ENCODE peak calls at places on chromosomes 5 and 9, in five cellular contexts. T is brain microvascular endothelial cell, R is HL-60, E is astrocyte, M is HCT116. Q is an unnamed sample.

GRCh38 chr9:72661401-72662135 is 140.2 kb downstream of the TMC1 start:
- DNase-seq in E (peak), R (no peak), M (no peak), T (peak), Q (no peak)

GRCh38 chr5:60668715-60669304 is 31.2 kb downstream of the DEPDC1B start:
- DNase-seq in T (no peak), R (no peak), M (peak), E (peak), Q (no peak)

GRCh38 chr9:129561594-129562281 is 59.2 kb downstream of the C9orf50 start:
- DNase-seq in M (no peak), R (no peak), E (no peak), T (no peak), Q (no peak)

GRCh38 chr9:124242331-124243194 is 15.2 kb upstream of the NEK6 start:
- DNase-seq in M (no peak), T (no peak), E (no peak), R (peak), Q (no peak)

GRCh38 chr5:124692324-124692723 is 54.1 kb downstream of the ZNF608 start:
- DNase-seq in R (no peak), M (no peak), E (peak), T (peak), Q (peak)

GRCh38 chr9:107426126-107426525 is 63.4 kb downstream of the KLF4 start:
- DNase-seq in E (no peak), R (no peak), M (no peak), T (no peak), Q (no peak)

GRCh38 chr5:9354336-9355081 is 191.4 kb downstream of the SEMA5A start:
- DNase-seq in T (no peak), R (no peak), E (no peak), M (no peak), Q (no peak)

GRCh38 chr9:8349369-8349768 is 549.8 kb upstream of the DMAC1 start:
- DNase-seq in R (no peak), E (no peak), T (no peak), M (no peak), Q (no peak)

GRCh38 chr9:14313378-14313940 is 482 bp downstream of the NFIB start:
- DNase-seq in R (no peak), T (peak), E (no peak), M (no peak), Q (no peak)

GRCh38 chr5:14414615-14415515 is 166.7 kb upstream of the OTULINL start:
- DNase-seq in R (no peak), T (no peak), E (no peak), M (no peak), Q (no peak)

GRCh38 chr9:21031818-21032203 is 371 bp upstream of the HACD4 start:
- DNase-seq in E (no peak), M (no peak), T (no peak), R (no peak), Q (no peak)

GRCh38 chr5:96708600-96708999 is 46.4 kb downstream of the CAST start:
- DNase-seq in R (no peak), E (no peak), T (no peak), M (no peak), Q (no peak)

GRCh38 chr5:139635606-139636206 is 12.4 kb upstream of the CXXC5 start:
- DNase-seq in M (no peak), R (no peak), T (peak), E (peak), Q (peak)

GRCh38 chr5:14173419-14174234 is 30.5 kb downstream of the TRIO start:
- DNase-seq in M (no peak), R (no peak), T (no peak), E (no peak), Q (no peak)

GRCh38 chr9:108257387-108257786 is 598.4 kb downstream of the ACTL7B start:
- DNase-seq in R (no peak), M (no peak), T (no peak), E (no peak), Q (no peak)

GRCh38 chr5:129460121-129460950 is at the start of gene ADAMTS19:
- DNase-seq in E (peak), M (no peak), T (peak), R (no peak), Q (no peak)

GRCh38 chr9:130118841-130119520 is 53.2 kb upstream of the NCS1 start:
- DNase-seq in T (peak), E (peak), M (no peak), R (no peak), Q (no peak)

GRCh38 chr5:179226696-179227095 is 118.6 kb downstream of the ADAMTS2 start:
- DNase-seq in R (no peak), T (no peak), M (no peak), E (peak), Q (no peak)

GRCh38 chr9:5714501-5715401 is 85.8 kb downstream of the RIC1 start:
- DNase-seq in R (no peak), M (peak), E (peak), T (peak), Q (no peak)

GRCh38 chr5:131156385-131156784 is 8.7 kb downstream of the HINT1 start:
- DNase-seq in R (no peak), T (no peak), E (no peak), M (no peak), Q (no peak)

GRCh38 chr5:51518607-51519006 is 135.4 kb downstream of the ISL1 start:
- DNase-seq in E (no peak), M (no peak), T (no peak), R (no peak), Q (no peak)

GRCh38 chr9:14415947-14416346 is 102.0 kb upstream of the NFIB start:
- DNase-seq in T (peak), R (no peak), M (no peak), E (peak), Q (peak)

GRCh38 chr9:116391306-116391900 is 237.8 kb downstream of the PAPPA start:
- DNase-seq in M (no peak), T (peak), R (no peak), E (peak), Q (peak)

GRCh38 chr5:54514269-54514668 is 3.3 kb upstream of the SNX18 start:
- DNase-seq in T (no peak), R (no peak), E (no peak), M (peak), Q (no peak)

GRCh38 chr9:129262261-129262660 is 84.2 kb upstream of the IER5L start:
- DNase-seq in M (no peak), E (no peak), R (no peak), T (no peak), Q (no peak)

GRCh38 chr5:143812085-143812705 is at the start of gene HMHB1:
- DNase-seq in E (no peak), T (no peak), M (no peak), R (no peak), Q (no peak)

GRCh38 chr9:91132576-91133073 is 229.1 kb downstream of the AUH start:
- DNase-seq in E (no peak), M (no peak), R (no peak), T (no peak), Q (no peak)

GRCh38 chr5:943201-943873 is 50.7 kb downstream of the TRIP13 start:
- DNase-seq in T (no peak), R (no peak), M (no peak), E (no peak), Q (no peak)

GRCh38 chr5:19605846-19606407 is 382.1 kb downstream of the CDH18 start:
- DNase-seq in M (no peak), T (no peak), E (no peak), R (no peak), Q (no peak)

GRCh38 chr5:59236996-59237395 is 654.1 kb downstream of the RAB3C start:
- DNase-seq in E (peak), M (no peak), R (no peak), T (peak), Q (no peak)

GRCh38 chr5:115308815-115309214 is 12.4 kb upstream of the CCDC112 start:
- DNase-seq in T (no peak), R (no peak), E (no peak), M (no peak), Q (no peak)

GRCh38 chr9:13324988-13325387 is 45.5 kb upstream of the MPDZ start:
- DNase-seq in R (no peak), T (peak), E (peak), M (no peak), Q (no peak)

GRCh38 chr9:38039090-38039906 is 29.7 kb downstream of the SHB start:
- DNase-seq in R (no peak), T (peak), M (peak), E (no peak), Q (no peak)

GRCh38 chr9:86047361-86047760 is 52.0 kb downstream of the GOLM1 start:
- DNase-seq in R (no peak), T (no peak), E (no peak), M (no peak), Q (no peak)

GRCh38 chr5:123099514-123100151 is 10.6 kb downstream of the PRDM6 start:
- DNase-seq in R (no peak), E (no peak), M (peak), T (no peak), Q (no peak)

GRCh38 chr9:83030391-83031107 is 32.4 kb downstream of the RASEF start:
- DNase-seq in R (no peak), T (no peak), E (peak), M (no peak), Q (no peak)

GRCh38 chr9:98168952-98169488 is 23.4 kb downstream of the CORO2A start:
- DNase-seq in M (no peak), R (no peak), T (peak), E (peak), Q (peak)

GRCh38 chr9:137762414-137763061 is 115.0 kb upstream of the CACNA1B start:
- DNase-seq in R (no peak), T (no peak), M (no peak), E (no peak), Q (no peak)

GRCh38 chr5:133051547-133052316 is at the start of gene HSPA4:
- DNase-seq in M (peak), E (peak), R (peak), T (peak), Q (peak)

GRCh38 chr5:133050500-133050899 is 1.3 kb upstream of the HSPA4 start:
- DNase-seq in R (no peak), E (no peak), T (no peak), M (no peak), Q (no peak)

GRCh38 chr5:133049726-133050048 is 2.1 kb upstream of the HSPA4 start:
- DNase-seq in M (no peak), R (no peak), T (peak), E (no peak), Q (no peak)

GRCh38 chr5:133052317-133053175 is 733 bp downstream of the HSPA4 start:
- DNase-seq in E (peak), R (peak), T (peak), M (no peak), Q (no peak)

GRCh38 chr5:133051117-133051546 is 681 bp upstream of the HSPA4 start:
- DNase-seq in E (no peak), T (no peak), R (no peak), M (no peak), Q (no peak)
- TF ChIP-seq CTCF in E (no peak), T (no peak), R (no peak), M (no peak), Q (no peak)

GRCh38 chr9:93357649-93358048 is 93.8 kb upstream of the FAM120A start:
- DNase-seq in R (no peak), M (no peak), E (no peak), T (no peak), Q (no peak)
- H3K4me3 ChIP-seq in R (no peak), M (no peak), E (no peak), T (no peak), Q (no peak)

DNA sequence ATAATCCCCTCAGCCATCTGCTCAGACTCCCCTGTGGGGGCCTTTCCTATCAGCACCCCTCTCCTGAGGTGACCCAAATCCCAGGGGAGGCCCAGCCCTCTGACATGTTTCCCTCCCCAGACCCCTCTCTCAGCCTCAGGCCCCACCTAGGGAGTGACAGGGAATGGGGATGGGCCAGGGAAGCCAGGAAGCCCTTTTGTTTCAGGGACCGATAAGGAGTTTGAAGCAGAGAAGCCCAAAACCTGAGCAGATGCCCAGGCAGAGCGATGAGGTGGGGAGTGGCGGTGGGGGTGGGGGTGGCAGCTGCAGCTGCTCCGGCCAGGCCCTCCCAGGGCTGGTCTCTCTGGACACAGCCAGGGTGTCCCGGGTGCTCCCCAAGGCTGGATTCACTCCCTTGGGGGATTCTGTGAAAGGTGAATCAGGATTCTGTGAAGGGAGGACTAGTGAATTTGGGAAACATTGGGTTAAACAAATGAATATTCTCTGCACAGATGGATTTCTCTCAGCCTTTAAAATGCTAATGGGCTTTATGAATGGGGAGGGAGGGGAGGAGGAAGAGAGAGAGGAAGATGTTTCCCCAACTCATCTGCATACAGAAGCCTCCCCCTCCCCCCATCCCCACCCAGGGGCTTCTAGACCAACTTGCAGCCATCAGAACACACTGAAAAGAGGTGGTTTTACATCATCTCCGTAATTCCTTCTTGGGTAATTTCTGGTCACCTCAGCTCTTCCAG is 17.4 kb downstream of the AKNA start:
- DNase-seq in T (no peak), M (no peak), E (no peak), R (peak), Q (no peak)
- H3K27ac ChIP-seq in T (no peak), M (no peak), E (no peak), R (peak), Q (no peak)

GRCh38 chr5:106167766-106168165 is 1503.0 kb downstream of the EFNA5 start:
- DNase-seq in E (peak), R (no peak), M (no peak), T (no peak), Q (no peak)

GRCh38 chr5:106171132-106171531 is 1499.6 kb downstream of the EFNA5 start:
- DNase-seq in M (no peak), T (no peak), E (peak), R (no peak), Q (no peak)

GRCh38 chr5:106171708-106172107 is 1499.0 kb downstream of the EFNA5 start:
- DNase-seq in M (no peak), T (peak), R (no peak), E (peak), Q (no peak)

GRCh38 chr5:106174903-106175302 is 1495.8 kb downstream of the EFNA5 start:
- DNase-seq in E (peak), R (no peak), T (no peak), M (no peak), Q (no peak)

DNA sequence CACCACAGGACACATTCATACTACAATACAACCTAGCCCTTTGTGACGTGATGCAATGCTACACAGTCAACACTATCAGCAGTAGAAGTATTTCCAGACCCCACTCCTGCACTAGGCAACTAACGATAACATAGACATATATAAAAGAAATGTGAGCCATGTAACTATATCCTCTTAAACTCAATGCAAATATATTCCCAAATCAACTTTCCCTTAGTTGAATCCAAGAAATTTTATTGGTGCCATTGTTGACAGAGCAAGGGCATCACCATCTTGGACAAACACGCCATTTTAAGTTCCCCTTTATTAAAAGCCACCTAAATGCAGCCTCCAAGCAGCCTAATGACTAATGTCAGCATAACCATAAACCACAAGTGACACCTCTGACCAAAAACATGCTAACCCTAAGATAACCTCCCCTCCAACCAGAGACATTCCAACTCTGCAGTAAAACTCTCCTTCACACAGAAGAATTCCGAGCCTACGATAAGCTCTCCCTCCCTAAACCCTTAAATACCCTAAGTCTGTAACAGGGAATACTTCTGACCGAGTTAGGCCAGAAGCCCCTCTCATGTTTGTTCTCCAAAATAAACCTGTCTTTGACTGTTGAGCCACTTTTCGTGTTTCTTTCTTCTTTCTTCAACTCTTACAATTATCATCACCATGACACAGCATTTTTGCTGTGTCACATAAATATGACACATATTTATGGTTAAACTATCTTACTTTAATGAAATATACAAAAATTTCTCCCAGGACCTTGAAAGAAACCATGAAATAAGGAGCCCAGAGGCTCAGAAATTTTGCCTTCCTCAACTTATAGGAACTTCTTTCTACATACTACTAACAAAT is 1497.8 kb downstream of the EFNA5 start:
- DNase-seq in E (peak), T (peak), R (no peak), M (no peak), Q (no peak)
- TF ChIP-seq CTCF in E (no peak), T (no peak), R (no peak), M (no peak), Q (no peak)

DNA sequence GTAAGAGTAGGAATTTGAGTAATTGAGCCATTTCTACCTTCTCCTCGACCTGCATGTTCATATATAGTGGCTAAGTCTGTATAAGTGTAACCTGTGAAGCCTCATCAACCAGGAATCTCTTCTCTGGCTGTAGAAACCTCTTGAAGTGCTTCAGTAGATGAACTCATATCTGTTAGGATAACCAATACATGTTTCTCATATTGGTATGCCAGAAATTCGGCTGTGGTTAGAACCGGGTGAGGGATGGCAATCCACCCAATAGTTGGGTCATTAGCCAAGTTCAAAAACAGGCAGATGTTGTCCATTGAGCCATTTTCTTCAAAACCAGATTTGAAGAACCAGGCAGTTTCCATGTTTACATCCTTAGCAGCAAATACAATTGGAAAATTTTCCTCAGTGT is 28.9 kb upstream of the GSN start:
- DNase-seq in M (no peak), T (no peak), R (no peak), E (peak), Q (no peak)
- H3K4me3 ChIP-seq in M (no peak), T (no peak), R (no peak), E (no peak), Q (no peak)

GRCh38 chr5:173027905-173028304 is 28.2 kb upstream of the CREBRF start:
- DNase-seq in M (no peak), E (no peak), R (no peak), T (no peak), Q (no peak)
- H3K27ac ChIP-seq in M (no peak), E (no peak), R (no peak), T (no peak), Q (no peak)

GRCh38 chr9:22986556-22986955 is 539.9 kb downstream of the DMRTA1 start:
- DNase-seq in T (no peak), M (no peak), R (no peak), E (no peak), Q (no peak)
- TF ChIP-seq CTCF in T (peak), M (no peak), R (no peak), E (peak), Q (no peak)

GRCh38 chr9:4308482-4308881 is 8.6 kb upstream of the GLIS3 start:
- DNase-seq in E (no peak), R (no peak), M (no peak), T (no peak), Q (no peak)

GRCh38 chr9:4318741-4319140 is 18.9 kb upstream of the GLIS3 start:
- DNase-seq in T (no peak), E (no peak), R (no peak), M (no peak), Q (no peak)

GRCh38 chr9:4315582-4316215 is 15.8 kb upstream of the GLIS3 start:
- DNase-seq in T (peak), M (peak), R (peak), E (peak), Q (no peak)

GRCh38 chr9:4316409-4316808 is 16.5 kb upstream of the GLIS3 start:
- DNase-seq in E (no peak), T (no peak), R (no peak), M (no peak), Q (no peak)

GRCh38 chr9:4313144-4313543 is 13.3 kb upstream of the GLIS3 start:
- DNase-seq in E (no peak), T (no peak), R (no peak), M (no peak), Q (no peak)
- H3K4me3 ChIP-seq in E (no peak), T (no peak), R (no peak), M (no peak), Q (no peak)

GRCh38 chr5:68240771-68241170 is 25.2 kb downstream of the PIK3R1 start:
- DNase-seq in M (no peak), T (no peak), E (no peak), R (no peak), Q (no peak)
- H3K27ac ChIP-seq in M (no peak), T (no peak), E (no peak), R (peak), Q (no peak)

Q was measured in AG04450.